ENCODE peak calls at places on chromosomes 6 and 20, in six cellular contexts. I is upper lobe of left lung, N is K562, A is HCT116, E is GM12878, V is HepG2. K is an unnamed sample.

GRCh38 chr6:150857906-150858365 is 7.6 kb upstream of the MTHFD1L start:
- ATAC-seq in V (no peak), N (no peak), I (no peak), A (peak), E (no peak), K (no peak)

GRCh38 chr6:126698732-126699240 is 358.9 kb downstream of the CENPW start:
- ATAC-seq in V (no peak), I (no peak), E (no peak), A (no peak), N (no peak), K (no peak)

GRCh38 chr6:63941747-63942470 is 306.3 kb downstream of the PHF3 start:
- ATAC-seq in A (no peak), N (no peak), E (no peak), I (no peak), V (peak), K (no peak)

GRCh38 chr6:127177929-127178231 is 59.4 kb downstream of the RSPO3 start:
- ATAC-seq in A (no peak), V (no peak), I (no peak), N (no peak), E (no peak), K (no peak)

GRCh38 chr6:111515259-111515658 is 32.2 kb upstream of the REV3L start:
- ATAC-seq in E (no peak), I (no peak), N (no peak), A (no peak), V (no peak), K (no peak)

GRCh38 chr20:17558154-17558940 is 11.5 kb upstream of the DSTN start:
- ATAC-seq in N (peak), V (peak), E (no peak), A (peak), I (peak), K (peak)

GRCh38 chr6:135938588-135939215 is 87.2 kb downstream of the PDE7B start:
- ATAC-seq in N (peak), A (peak), I (no peak), V (peak), E (peak), K (peak)

GRCh38 chr20:17823382-17824144 is 123.8 kb downstream of the BANF2 start:
- ATAC-seq in A (peak), N (no peak), I (no peak), V (no peak), E (no peak), K (no peak)

GRCh38 chr6:32108727-32109113 is 418 bp downstream of the TNXB start:
- ATAC-seq in N (peak), V (peak), A (peak), I (no peak), E (no peak), K (peak)

GRCh38 chr6:51335543-51335942 is 516.9 kb downstream of the TFAP2B start:
- ATAC-seq in E (no peak), A (no peak), V (no peak), I (no peak), N (no peak), K (no peak)

GRCh38 chr6:154382707-154383106 is 26.1 kb upstream of the IPCEF1 start:
- ATAC-seq in N (no peak), V (peak), I (no peak), E (no peak), A (no peak), K (no peak)

GRCh38 chr20:3749689-3750639 is 17.5 kb downstream of the HSPA12B start:
- ATAC-seq in N (peak), E (peak), A (peak), I (no peak), V (peak), K (no peak)

GRCh38 chr6:111212625-111213024 is 125.3 kb downstream of the SLC16A10 start:
- ATAC-seq in I (no peak), E (no peak), V (no peak), N (no peak), A (no peak), K (no peak)

GRCh38 chr6:112018619-112019416 is 35.1 kb upstream of the CCN6 start:
- ATAC-seq in A (no peak), V (peak), I (no peak), N (no peak), E (no peak), K (peak)

GRCh38 chr20:58150772-58151171 is 77.7 kb downstream of the ANKRD60 start:
- ATAC-seq in V (no peak), A (no peak), N (no peak), I (no peak), E (no peak), K (no peak)

GRCh38 chr6:158211273-158212055 is 43.3 kb downstream of the GTF2H5 start:
- ATAC-seq in E (no peak), N (no peak), V (no peak), A (no peak), I (no peak), K (no peak)

GRCh38 chr6:52574709-52575489 is 2.0 kb downstream of the TRAM2 start:
- ATAC-seq in A (no peak), I (peak), E (peak), N (peak), V (no peak), K (no peak)

GRCh38 chr6:121767254-121767653 is 331.8 kb downstream of the GJA1 start:
- ATAC-seq in I (no peak), E (no peak), N (no peak), A (no peak), V (no peak), K (no peak)

GRCh38 chr6:159681104-159681503 is 11.9 kb downstream of the SOD2 start:
- ATAC-seq in I (no peak), E (no peak), V (no peak), A (no peak), N (no peak), K (no peak)

GRCh38 chr6:129073651-129074419 is 190.9 kb downstream of the LAMA2 start:
- ATAC-seq in N (no peak), E (no peak), I (no peak), A (no peak), V (no peak), K (peak)

GRCh38 chr20:34355427-34355826 is 7.6 kb upstream of the ITCH start:
- ATAC-seq in N (no peak), A (peak), E (no peak), V (peak), I (no peak), K (no peak)

GRCh38 chr6:156949376-156949775 is 172.2 kb downstream of the ARID1B start:
- ATAC-seq in I (no peak), E (no peak), V (no peak), N (no peak), A (peak), K (peak)

GRCh38 chr20:24462461-24463010 is 6.9 kb upstream of the SYNDIG1 start:
- ATAC-seq in V (no peak), N (no peak), E (no peak), I (no peak), A (no peak), K (no peak)

GRCh38 chr6:111892431-111892830 is 19.2 kb upstream of the FYN start:
- ATAC-seq in I (no peak), E (no peak), A (no peak), N (no peak), V (no peak), K (no peak)

GRCh38 chr6:147287869-147288271 is 83.7 kb downstream of the STXBP5 start:
- ATAC-seq in I (no peak), A (peak), E (no peak), N (no peak), V (no peak), K (no peak)

GRCh38 chr20:59438201-59438600 is 137.8 kb downstream of the EDN3 start:
- ATAC-seq in A (no peak), N (no peak), I (no peak), V (no peak), E (no peak), K (no peak)

GRCh38 chr6:158290659-158291058 is 21.6 kb upstream of the TULP4 start:
- ATAC-seq in E (peak), I (no peak), A (no peak), N (no peak), V (no peak), K (no peak)

GRCh38 chr20:49110767-49111694 is 64.9 kb downstream of the CSE1L start:
- ATAC-seq in N (peak), A (no peak), E (peak), V (peak), I (peak), K (no peak)

GRCh38 chr20:49103647-49104364 is 57.7 kb downstream of the CSE1L start:
- ATAC-seq in N (peak), A (no peak), E (no peak), I (no peak), V (peak), K (no peak)

GRCh38 chr20:49104365-49104648 is 58.2 kb downstream of the CSE1L start:
- ATAC-seq in I (no peak), A (peak), E (no peak), N (peak), V (peak), K (no peak)

GRCh38 chr20:49103019-49103418 is 56.9 kb downstream of the CSE1L start:
- ATAC-seq in N (no peak), A (no peak), V (peak), I (no peak), E (no peak), K (no peak)

DNA sequence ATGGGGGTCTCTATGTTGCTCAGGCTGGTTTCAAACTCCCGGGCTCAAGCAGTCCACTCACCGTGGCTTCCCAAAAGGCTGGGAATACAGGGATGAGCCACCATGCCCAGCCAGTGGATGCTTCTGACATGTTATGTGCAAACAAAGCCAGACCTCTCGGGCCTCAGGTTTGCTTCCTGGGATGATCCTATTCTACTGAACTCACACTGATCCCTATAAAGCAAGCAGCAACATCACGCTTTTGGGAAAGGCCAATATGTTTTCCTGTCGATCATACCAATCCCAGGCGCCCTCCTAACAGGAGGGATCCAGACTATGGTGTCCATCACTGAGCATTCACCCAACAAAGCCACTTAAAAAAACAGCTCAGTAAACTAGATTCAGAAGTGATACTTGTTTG is 60.2 kb downstream of the CSE1L start:
- ATAC-seq in V (no peak), A (no peak), E (no peak), I (no peak), N (no peak), K (no peak)
- H3K27ac ChIP-seq in V (no peak), A (no peak), E (no peak), I (no peak), N (no peak), K (no peak)

DNA sequence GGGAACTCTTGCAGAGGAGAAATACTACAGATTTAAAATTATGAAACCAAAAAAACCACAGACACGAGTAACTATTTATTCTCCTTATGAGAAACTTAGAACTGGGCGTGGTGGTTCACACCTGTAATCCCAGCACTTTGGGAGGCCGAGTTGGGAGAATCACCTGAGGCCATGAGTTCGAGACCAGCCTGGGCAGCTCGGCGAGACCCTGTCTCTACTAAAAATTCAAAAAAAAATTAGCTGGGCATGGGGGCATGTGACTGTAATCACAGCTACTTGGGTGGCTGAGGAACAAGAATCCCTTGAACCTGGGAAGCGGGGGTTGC is 36.8 kb downstream of the SSR1 start:
- ATAC-seq in A (peak), I (no peak), E (no peak), N (no peak), V (no peak), K (no peak)
- TF ChIP-seq POLR2A in A (no peak), I (no peak), E (no peak), N (no peak), V (no peak), K (no peak)

GRCh38 chr6:108951351-108951953 is 103.2 kb downstream of the ARMC2 start:
- ATAC-seq in E (no peak), V (no peak), I (no peak), A (no peak), N (no peak), K (no peak)
- TF ChIP-seq POLR2AphosphoS5 in E (no peak), V (no peak), I (no peak), A (no peak), N (no peak), K (no peak)

GRCh38 chr6:1266686-1267056 is 45.2 kb upstream of the FOXQ1 start:
- ATAC-seq in E (no peak), A (no peak), V (no peak), N (no peak), I (no peak), K (no peak)

GRCh38 chr6:1264619-1265445 is 47.1 kb upstream of the FOXQ1 start:
- ATAC-seq in N (no peak), E (no peak), A (peak), V (no peak), I (no peak), K (no peak)

GRCh38 chr6:1262704-1263038 is 49.2 kb upstream of the FOXQ1 start:
- ATAC-seq in N (no peak), A (no peak), I (no peak), V (no peak), E (no peak), K (no peak)

GRCh38 chr6:1263850-1264377 is 48.0 kb upstream of the FOXQ1 start:
- ATAC-seq in I (no peak), E (no peak), N (no peak), A (no peak), V (peak), K (no peak)

DNA sequence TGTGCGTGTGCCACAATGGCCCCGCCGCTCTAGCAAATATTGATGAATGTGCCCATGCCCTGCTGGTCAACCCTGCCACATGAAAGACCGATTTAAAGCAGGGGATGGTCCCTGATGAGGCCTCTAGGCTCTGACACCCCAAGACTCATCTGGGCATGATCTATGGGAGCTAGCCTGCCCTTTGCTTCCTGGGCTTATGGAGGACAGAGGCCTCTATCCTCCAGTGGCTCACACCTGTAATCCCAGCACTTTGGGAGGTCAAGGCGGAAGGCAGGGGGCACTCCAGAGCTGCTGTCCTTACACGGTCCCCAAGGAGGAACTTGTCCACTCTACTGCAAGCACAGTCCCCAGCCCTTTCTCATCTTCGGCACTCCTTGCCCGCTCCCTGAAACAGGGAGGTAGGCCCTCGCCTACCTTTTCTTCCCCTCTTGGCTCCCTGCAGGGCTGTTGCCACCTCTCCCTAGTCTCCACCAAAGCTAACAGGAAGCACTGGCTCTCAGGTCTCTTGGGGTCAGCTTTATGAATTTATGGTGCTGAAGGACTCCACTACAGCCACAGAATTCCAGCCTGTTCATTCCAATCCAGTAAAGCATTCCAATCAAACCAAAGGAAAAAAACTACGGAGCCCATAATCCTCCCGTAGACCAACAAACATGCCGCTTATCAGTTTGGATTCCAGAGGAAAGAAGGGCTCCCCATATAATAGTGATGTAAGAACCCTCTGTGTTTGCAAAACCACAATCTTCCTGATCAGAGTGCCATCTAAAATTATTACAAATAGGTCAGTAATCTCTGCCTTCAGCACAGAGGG is 48.7 kb upstream of the FOXQ1 start:
- ATAC-seq in A (peak), V (peak), N (peak), I (peak), E (no peak), K (no peak)
- H3K27ac ChIP-seq in A (no peak), V (peak), N (no peak), I (no peak), E (no peak), K (no peak)

DNA sequence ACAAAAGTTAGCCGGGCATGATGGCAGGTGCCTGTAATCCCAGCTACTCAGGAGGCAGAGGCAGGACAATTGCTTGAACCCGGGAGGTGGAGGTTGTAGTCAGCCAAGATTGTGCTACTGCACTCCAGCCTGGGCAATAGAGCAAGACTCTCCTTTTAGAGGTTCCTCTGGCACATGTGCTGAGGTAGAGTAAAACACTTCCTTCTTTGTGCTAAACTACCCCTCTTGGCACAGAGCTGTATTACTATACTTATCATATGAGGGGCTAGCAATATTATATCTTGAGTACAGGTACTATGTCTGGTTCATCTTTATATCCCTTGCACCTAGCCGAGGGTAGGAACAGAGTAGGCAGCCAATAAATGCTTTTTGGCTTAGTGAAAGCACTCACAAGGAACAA is 40.2 kb upstream of the SAMHD1 start:
- ATAC-seq in I (no peak), V (no peak), E (no peak), A (no peak), N (no peak), K (no peak)
- TF ChIP-seq POLR2A in I (no peak), V (no peak), E (no peak), A (no peak), N (no peak), K (no peak)

GRCh38 chr6:119234457-119234856 is 115.1 kb downstream of the MAN1A1 start:
- ATAC-seq in A (no peak), I (no peak), V (no peak), N (peak), E (peak), K (no peak)

GRCh38 chr6:119237177-119237715 is 112.3 kb downstream of the MAN1A1 start:
- ATAC-seq in V (no peak), N (no peak), E (no peak), I (no peak), A (no peak), K (no peak)

GRCh38 chr6:119233327-119233984 is 116.1 kb downstream of the MAN1A1 start:
- ATAC-seq in V (no peak), E (no peak), A (no peak), N (no peak), I (no peak), K (no peak)

GRCh38 chr6:119231394-119231793 is 118.2 kb downstream of the MAN1A1 start:
- ATAC-seq in E (no peak), N (no peak), A (no peak), V (no peak), I (no peak), K (no peak)

GRCh38 chr6:119234941-119235340 is 114.6 kb downstream of the MAN1A1 start:
- ATAC-seq in A (no peak), I (no peak), E (no peak), N (no peak), V (no peak), K (no peak)
- TF ChIP-seq POLR2AphosphoS5 in A (no peak), I (no peak), E (no peak), N (no peak), V (no peak), K (no peak)